ENCODE peak calls at places on chromosomes 4 and X, in nine cellular contexts. Y, E, N, C, W, L, Z, B and Q are unnamed samples.
A peak's percentile ranks its signal among the peaks of the same experiment; 100 is the strongest.

GRCh38 chr4:177185151-177185550 is 124.5 kb upstream of the NEIL3 start:
- DNase-seq in Y (no peak), E (no peak), N (no peak), C (no peak), W (peak; percentile 15), L (no peak), Z (no peak), B (no peak), Q (no peak)

GRCh38 chr4:158446106-158446505 is 75.6 kb upstream of the RXFP1 start:
- DNase-seq in Y (no peak), E (no peak), N (no peak), C (no peak), W (no peak), L (no peak), Z (no peak), B (no peak), Q (no peak)

GRCh38 chrX:154693394-154693793 is 40.0 kb upstream of the CTAG2 start:
- DNase-seq in Y (no peak), E (no peak), N (no peak), C (no peak), W (no peak), L (no peak), Z (no peak), B (no peak), Q (no peak)

GRCh38 chr4:112431158-112431557 is 84.8 kb downstream of the NEUROG2 start:
- DNase-seq in Y (no peak), E (no peak), N (no peak), C (no peak), W (no peak), L (no peak), Z (no peak), B (no peak), Q (no peak)

GRCh38 chr4:17480530-17480929 is 31.4 kb downstream of the QDPR start:
- DNase-seq in Y (no peak), E (no peak), N (no peak), C (no peak), W (no peak), L (no peak), Z (no peak), B (no peak), Q (no peak)

GRCh38 chr4:165627548-165627947 is 245.5 kb upstream of the TLL1 start:
- DNase-seq in Y (no peak), E (no peak), N (no peak), C (no peak), W (no peak), L (no peak), Z (no peak), B (no peak), Q (no peak)

GRCh38 chr4:77043507-77044131 is 32.2 kb downstream of the CCNI start:
- DNase-seq in Y (no peak), E (no peak), N (no peak), C (no peak), W (no peak), L (no peak), Z (no peak), B (no peak), Q (no peak)

GRCh38 chrX:64975989-64976672 is at the start of gene ZC4H2:
- DNase-seq in Y (peak; percentile 80), E (peak; percentile 57), N (peak; percentile 71), C (peak; percentile 85), W (peak; percentile 88), L (peak; percentile 90), Z (peak; percentile 83), B (peak; percentile 63), Q (peak; percentile 80)

GRCh38 chr4:121127100-121127499 is 37.0 kb downstream of the TNIP3 start:
- DNase-seq in Y (no peak), E (no peak), N (no peak), C (no peak), W (no peak), L (no peak), Z (no peak), B (no peak), Q (no peak)

GRCh38 chr4:186765673-186766546 is 42.3 kb upstream of the FAT1 start:
- DNase-seq in Y (no peak), E (no peak), N (no peak), C (no peak), W (peak; percentile 16), L (no peak), Z (no peak), B (no peak), Q (no peak)

GRCh38 chr4:102819588-102820365 is 7.6 kb downstream of the UBE2D3 start:
- DNase-seq in Y (no peak), E (no peak), N (no peak), C (no peak), W (no peak), L (no peak), Z (no peak), B (no peak), Q (no peak)

DNA sequence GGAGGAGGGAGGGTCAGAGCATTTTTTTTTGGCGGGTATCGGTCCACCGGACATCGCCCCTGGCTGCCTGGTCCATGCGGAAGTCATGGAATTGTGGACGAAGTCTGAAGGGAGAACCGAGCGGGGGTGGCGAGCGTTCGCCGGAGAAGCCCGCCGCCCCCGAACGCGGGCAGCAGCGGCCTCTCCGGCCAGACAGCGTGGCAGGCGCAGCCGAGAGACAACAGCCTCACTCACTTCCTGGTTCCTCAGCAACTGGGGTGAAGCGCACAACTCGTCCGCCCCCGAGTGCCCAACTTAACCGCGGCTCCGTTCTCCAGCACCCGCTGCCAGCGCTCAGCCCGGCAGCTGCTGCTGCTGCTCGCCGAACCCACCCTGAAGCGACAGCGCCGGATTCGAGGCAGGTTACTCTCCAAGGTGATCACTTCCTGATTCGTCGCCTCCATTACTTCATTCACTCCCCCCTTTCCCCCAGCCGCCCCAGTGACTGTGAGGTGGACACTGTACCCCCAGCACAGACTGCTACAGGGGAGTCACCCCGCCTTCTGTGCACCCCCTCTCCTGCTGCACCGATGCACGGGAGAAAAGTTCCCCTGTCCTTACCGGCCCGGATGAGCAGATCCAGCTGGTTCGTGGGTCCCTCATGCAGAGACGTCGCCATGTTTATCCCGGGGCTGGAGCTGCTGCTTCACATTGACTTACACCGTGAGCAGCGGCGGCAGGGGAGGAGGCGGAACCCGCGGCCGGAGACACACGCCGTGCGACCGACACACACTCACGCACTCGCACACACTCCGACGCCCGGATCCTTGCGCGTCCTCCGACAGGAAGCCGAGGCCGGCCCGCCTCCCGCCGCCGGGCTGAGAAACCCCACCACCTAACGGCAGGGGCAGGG is 68.2 kb downstream of the NOCT start:
- DNase-seq in Y (peak; percentile 91), E (peak; percentile 89), N (peak; percentile 87), C (peak; percentile 94), W (peak; percentile 95), L (peak; percentile 94), Z (peak; percentile 96), B (peak; percentile 88), Q (peak; percentile 88)
- TF ChIP-seq CTCF in Y (peak; percentile 31), E (no peak), N (peak; percentile 58), C (no peak), W (peak; percentile 47), L (peak; percentile 60), Z (peak; percentile 43), B (no peak), Q (peak; percentile 20)

GRCh38 chr4:138935-139334 is 14.6 kb downstream of the ZNF718 start:
- DNase-seq in Y (no peak), E (no peak), N (no peak), C (no peak), W (no peak), L (no peak), Z (no peak), B (no peak), Q (no peak)
- H3K9me3 ChIP-seq in Y (no peaks in the 10 kb centered on the region), E (no peaks in the 10 kb centered on the region), N (peaks cover 100% of the 10 kb centered on the region), C (no peaks in the 10 kb centered on the region), W (peaks cover 20% of the 10 kb centered on the region), L (peaks cover 96% of the 10 kb centered on the region), Z (peaks cover 72% of the 10 kb centered on the region), B (peaks cover 37% of the 10 kb centered on the region), Q (peaks cover 96% of the 10 kb centered on the region)

DNA sequence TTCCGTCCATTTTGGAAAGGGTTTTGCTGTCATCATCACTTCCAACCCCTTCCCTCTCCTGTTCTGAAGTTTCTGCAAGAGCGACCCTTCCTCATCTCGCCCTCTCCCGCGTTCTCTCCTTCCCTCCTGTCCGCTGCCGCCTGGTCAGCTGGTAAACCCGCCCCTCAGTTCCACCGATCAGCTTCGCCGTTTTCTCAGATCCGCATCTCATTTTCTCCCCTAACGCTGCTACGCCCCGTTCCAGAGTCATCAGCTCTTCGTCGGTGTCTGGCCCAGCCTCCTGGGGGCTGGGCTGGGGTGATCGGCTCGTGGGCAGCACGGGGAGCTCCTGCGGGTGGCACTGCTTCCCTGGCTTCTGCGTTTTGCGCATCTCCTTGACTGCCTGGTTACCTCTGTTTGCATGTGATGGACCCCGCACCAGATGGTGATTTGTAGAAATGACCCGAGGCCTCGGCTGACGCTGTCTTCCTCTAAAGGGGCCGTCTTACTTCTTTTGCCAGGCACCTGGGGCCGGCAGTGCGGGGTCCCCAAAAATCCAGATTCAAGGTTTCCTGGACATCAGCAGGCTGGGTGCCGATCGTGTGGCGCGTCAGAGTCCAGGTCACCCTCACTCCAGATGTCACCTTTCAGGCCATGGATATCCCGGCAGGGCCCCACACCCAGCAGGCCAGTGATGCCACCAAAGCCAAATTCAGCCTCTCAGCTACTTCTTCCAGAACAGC is 13.4 kb downstream of the CTBP1 start:
- DNase-seq in Y (peak; percentile 10), E (peak; percentile 4), N (peak; percentile 9), C (peak; percentile 59), W (no peak), L (peak; percentile 59), Z (peak; percentile 41), B (no peak), Q (peak; percentile 66)
- H3K36me3 ChIP-seq in Y (peaks cover 12% of the 10 kb centered on the region), E (no peaks in the 10 kb centered on the region), N (peaks cover 75% of the 10 kb centered on the region), C (no peaks in the 10 kb centered on the region), W (no peaks in the 10 kb centered on the region), L (peaks cover 98% of the 10 kb centered on the region), Z (peaks cover 60% of the 10 kb centered on the region), B (no peaks in the 10 kb centered on the region), Q (no peaks in the 10 kb centered on the region)

GRCh38 chr4:68572653-68573052 is 3.5 kb downstream of the UGT2B17 start:
- DNase-seq in Y (no peak), E (no peak), N (no peak), C (no peak), W (no peak), L (no peak), Z (no peak), B (no peak), Q (no peak)

GRCh38 chr4:68575081-68575480 is 1.0 kb downstream of the UGT2B17 start:
- DNase-seq in Y (no peak), E (no peak), N (no peak), C (no peak), W (no peak), L (no peak), Z (no peak), B (no peak), Q (no peak)

GRCh38 chr4:68570122-68570507 is 6.0 kb downstream of the UGT2B17 start:
- DNase-seq in Y (no peak), E (no peak), N (no peak), C (no peak), W (no peak), L (no peak), Z (no peak), B (no peak), Q (no peak)

DNA sequence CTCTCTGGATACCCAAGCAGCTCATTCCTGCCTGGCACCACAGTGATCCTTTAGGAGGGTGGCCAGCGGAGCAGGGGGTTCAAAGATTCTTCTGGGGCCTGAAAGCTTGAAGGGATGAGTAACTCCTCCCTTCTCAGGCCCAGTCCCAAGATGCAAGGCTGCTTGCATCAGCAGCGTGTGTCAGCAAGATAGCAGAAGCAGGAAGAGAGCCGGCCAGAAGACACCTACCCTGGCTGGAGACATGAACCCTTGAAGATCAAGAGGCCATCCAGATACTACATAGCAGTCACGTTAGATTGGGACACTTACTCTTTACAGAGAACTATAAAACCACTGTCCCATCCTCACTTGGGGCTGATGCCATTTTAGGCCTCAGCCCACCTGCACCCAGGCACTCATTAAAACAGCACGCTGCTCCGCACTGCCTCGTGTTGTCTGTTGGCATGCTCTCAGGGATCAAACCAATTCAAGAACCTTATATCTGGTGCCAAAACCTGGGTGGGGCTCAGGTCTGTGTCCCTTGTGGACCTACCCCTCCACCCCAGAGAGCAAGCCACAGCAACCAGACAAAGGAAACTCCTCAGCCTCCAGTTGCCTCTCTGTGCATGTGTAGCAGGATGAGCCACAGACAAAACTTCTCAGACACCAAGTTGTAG is 6.5 kb downstream of the UGT2B17 start:
- DNase-seq in Y (no peak), E (no peak), N (no peak), C (no peak), W (no peak), L (no peak), Z (no peak), B (no peak), Q (no peak)
- TF ChIP-seq CTCF in Y (no peak), E (no peak), N (no peak), C (no peak), W (no peak), L (no peak), Z (no peak), B (no peak), Q (no peak)